ENCODE peak calls at places on chromosomes 1 and 21, in seven cellular contexts. N is HFFc6; D is fibroblast of the aortic adventitia; X is stimulated activated CD4-positive, alpha-beta T cell treated with anti-CD3 and anti-CD28 coated beads, Interleukin-2, amount 100 ng/mL, for 4 hours; Q is left colon; F is endothelial cell; H is fibroblast of villous mesenchyme. K is an unnamed sample.

GRCh38 chr1:115201598-115201997 is 112.3 kb upstream of the TSPAN2 start:
- DNase-seq in N (no peak), D (no peak), X (no peak), Q (no peak), F (no peak), H (no peak), K (no peak)

GRCh38 chr1:2788506-2789163 is 12.9 kb downstream of the TTC34 start:
- DNase-seq in N (no peak), D (no peak), X (no peak), Q (peak), F (no peak), H (no peak), K (no peak)

GRCh38 chr1:57310992-57311790 is 112.7 kb downstream of the DAB1 start:
- DNase-seq in N (no peak), D (no peak), X (no peak), Q (peak), F (no peak), H (no peak), K (no peak)

GRCh38 chr1:220135755-220136154 is 41.8 kb downstream of the IARS2 start:
- DNase-seq in N (no peak), D (no peak), X (no peak), Q (no peak), F (no peak), H (no peak), K (no peak)

GRCh38 chr1:2258996-2259395 is 30.9 kb downstream of the SKI start:
- DNase-seq in N (no peak), D (no peak), X (peak), Q (no peak), F (no peak), H (no peak), K (no peak)

GRCh38 chr1:198205021-198205684 is 48.4 kb downstream of the NEK7 start:
- DNase-seq in N (no peak), D (peak), X (no peak), Q (no peak), F (no peak), H (no peak), K (no peak)

GRCh38 chr1:17405898-17406759 is 33.3 kb downstream of the RCC2 start:
- DNase-seq in N (peak), D (peak), X (peak), Q (peak), F (peak), H (peak), K (peak)

GRCh38 chr1:29504266-29504665 is 267.9 kb downstream of the PTPRU start:
- DNase-seq in N (peak), D (no peak), X (no peak), Q (no peak), F (no peak), H (no peak), K (no peak)

GRCh38 chr21:44482581-44483287 is 27.4 kb downstream of the LRRC3 start:
- DNase-seq in N (no peak), D (no peak), X (no peak), Q (no peak), F (no peak), H (no peak), K (no peak)

GRCh38 chr1:192801451-192801850 is 7.4 kb upstream of the RGS2 start:
- DNase-seq in N (no peak), D (peak), X (no peak), Q (no peak), F (no peak), H (peak), K (no peak)

GRCh38 chr1:215631489-215631888 is 64.4 kb downstream of the KCTD3 start:
- DNase-seq in N (peak), D (peak), X (no peak), Q (peak), F (no peak), H (peak), K (no peak)

GRCh38 chr21:46091631-46092025 is 6.3 kb upstream of the COL6A2 start:
- DNase-seq in N (no peak), D (no peak), X (no peak), Q (no peak), F (no peak), H (no peak), K (no peak)

GRCh38 chr1:205284420-205285144 is 37.0 kb downstream of the NUAK2 start:
- DNase-seq in N (peak), D (peak), X (peak), Q (peak), F (peak), H (peak), K (peak)

GRCh38 chr1:235500971-235501540 is 3.2 kb downstream of the B3GALNT2 start:
- DNase-seq in N (peak), D (peak), X (no peak), Q (no peak), F (no peak), H (peak), K (no peak)

GRCh38 chr1:60970081-60970509 is 112.3 kb upstream of the NFIA start:
- DNase-seq in N (peak), D (peak), X (no peak), Q (no peak), F (no peak), H (peak), K (peak)

GRCh38 chr1:13825033-13825432 is 125.0 kb downstream of the PRDM2 start:
- DNase-seq in N (no peak), D (peak), X (no peak), Q (no peak), F (no peak), H (no peak), K (no peak)

GRCh38 chr1:213960963-213961362 is 26.8 kb upstream of the PROX1 start:
- DNase-seq in N (no peak), D (no peak), X (no peak), Q (no peak), F (no peak), H (no peak), K (no peak)

GRCh38 chr1:36203554-36204346 is 20.5 kb upstream of the THRAP3 start:
- DNase-seq in N (peak), D (no peak), X (no peak), Q (no peak), F (no peak), H (peak), K (no peak)

GRCh38 chr1:157089789-157090188 is 9.8 kb downstream of the ETV3L start:
- DNase-seq in N (no peak), D (no peak), X (no peak), Q (no peak), F (no peak), H (no peak), K (no peak)

GRCh38 chr1:165862448-165862847 is 35.0 kb downstream of the UCK2 start:
- DNase-seq in N (no peak), D (no peak), X (no peak), Q (peak), F (no peak), H (no peak), K (no peak)

GRCh38 chr1:109113787-109114568 is at the start of gene ELAPOR1:
- DNase-seq in N (no peak), D (peak), X (peak), Q (peak), F (no peak), H (peak), K (no peak)

GRCh38 chr1:226871636-226872327 is 1.4 kb downstream of the PSEN2 start:
- DNase-seq in N (no peak), D (no peak), X (no peak), Q (no peak), F (no peak), H (no peak), K (no peak)

GRCh38 chr1:181033799-181034391 is at the start of gene MR1:
- DNase-seq in N (peak), D (peak), X (peak), Q (no peak), F (no peak), H (peak), K (peak)

GRCh38 chr1:165965857-165966256 is 138.4 kb downstream of the UCK2 start:
- DNase-seq in N (no peak), D (no peak), X (no peak), Q (no peak), F (no peak), H (no peak), K (no peak)

GRCh38 chr1:20830378-20830777 is 43.3 kb upstream of the HP1BP3 start:
- DNase-seq in N (no peak), D (no peak), X (no peak), Q (no peak), F (no peak), H (no peak), K (no peak)

GRCh38 chr21:14542638-14543037 is 3.5 kb downstream of the SAMSN1 start:
- DNase-seq in N (no peak), D (no peak), X (no peak), Q (no peak), F (no peak), H (no peak), K (no peak)

GRCh38 chr21:29145354-29145782 is 14.9 kb downstream of the MAP3K7CL start:
- DNase-seq in N (peak), D (peak), X (no peak), Q (no peak), F (no peak), H (peak), K (no peak)

GRCh38 chr21:42923553-42924432 is 1.6 kb downstream of the ERVH48-1 start:
- DNase-seq in N (peak), D (peak), X (peak), Q (peak), F (peak), H (peak), K (peak)

GRCh38 chr1:81428998-81429397 is 371.7 kb upstream of the ADGRL2 start:
- DNase-seq in N (no peak), D (no peak), X (no peak), Q (no peak), F (no peak), H (no peak), K (no peak)

GRCh38 chr1:61052393-61053280 is 29.7 kb upstream of the NFIA start:
- DNase-seq in N (no peak), D (no peak), X (no peak), Q (no peak), F (no peak), H (no peak), K (no peak)

GRCh38 chr1:7549277-7549676 is 221.8 kb upstream of the VAMP3 start:
- DNase-seq in N (peak), D (peak), X (no peak), Q (no peak), F (no peak), H (peak), K (no peak)

GRCh38 chr1:119414950-119415349 is at the start of gene HSD3B2:
- DNase-seq in N (no peak), D (no peak), X (no peak), Q (no peak), F (no peak), H (no peak), K (no peak)

GRCh38 chr1:11134352-11135266 is 34.9 kb upstream of the EXOSC10 start:
- DNase-seq in N (peak), D (peak), X (no peak), Q (peak), F (no peak), H (peak), K (peak)

GRCh38 chr1:210089848-210090247 is 142.7 kb upstream of the SERTAD4 start:
- DNase-seq in N (no peak), D (peak), X (no peak), Q (no peak), F (no peak), H (no peak), K (no peak)